ENCODE peak calls at places on chromosome 6, in ten cellular contexts. One of them, this sample, is unnamed.
A peak's percentile ranks its signal among the peaks of the same experiment; 100 is the strongest.

GRCh38 chr6:129653229-129653628 is 56.7 kb downstream of the ARHGAP18 start:
- DNase-seq in Caki2: no peak
- DNase-seq in ELR: no peak
- DNase-seq in pancreas: no peak
- DNase-seq in amygdala: no peak
- DNase-seq in HS-27A: no peak
- DNase-seq in A549: no peak
- DNase-seq in OCI-LY7: no peak
- DNase-seq in esophagus squamous epithelium: no peak
- DNase-seq in NCI-H748 treated with DMSO at 0.1 percent for 48 hours: no peak
- DNase-seq in this sample: no peak

GRCh38 chr6:170182093-170182780 is 108.6 kb downstream of the DLL1 start:
- DNase-seq in A549: no peak
- DNase-seq in amygdala: no peak
- DNase-seq in Caki2: no peak
- DNase-seq in NCI-H748 treated with DMSO at 0.1 percent for 48 hours: no peak
- DNase-seq in ELR: no peak
- DNase-seq in esophagus squamous epithelium: no peak
- DNase-seq in OCI-LY7: no peak
- DNase-seq in pancreas: no peak
- DNase-seq in HS-27A: no peak
- DNase-seq in this sample: no peak

GRCh38 chr6:85372188-85372914 is 77.5 kb upstream of the NT5E start:
- DNase-seq in amygdala: no peak
- DNase-seq in ELR: no peak
- DNase-seq in OCI-LY7: no peak
- DNase-seq in esophagus squamous epithelium: no peak
- DNase-seq in A549: no peak
- DNase-seq in pancreas: no peak
- DNase-seq in NCI-H748 treated with DMSO at 0.1 percent for 48 hours: no peak
- DNase-seq in Caki2: no peak
- DNase-seq in HS-27A: no peak
- DNase-seq in this sample: no peak

GRCh38 chr6:89023591-89024441 is 56.7 kb upstream of the PNRC1 start:
- DNase-seq in OCI-LY7: no peak
- DNase-seq in Caki2: no peak
- DNase-seq in pancreas: peak; percentile 30
- DNase-seq in ELR: peak; percentile 29
- DNase-seq in amygdala: no peak
- DNase-seq in esophagus squamous epithelium: no peak
- DNase-seq in HS-27A: no peak
- DNase-seq in NCI-H748 treated with DMSO at 0.1 percent for 48 hours: no peak
- DNase-seq in A549: no peak
- DNase-seq in this sample: peak; percentile 21

GRCh38 chr6:130852844-130853554 is 25.8 kb downstream of the SMLR1 start:
- DNase-seq in HS-27A: no peak
- DNase-seq in A549: no peak
- DNase-seq in amygdala: no peak
- DNase-seq in NCI-H748 treated with DMSO at 0.1 percent for 48 hours: no peak
- DNase-seq in Caki2: no peak
- DNase-seq in ELR: peak; percentile 44
- DNase-seq in OCI-LY7: no peak
- DNase-seq in pancreas: no peak
- DNase-seq in esophagus squamous epithelium: no peak
- DNase-seq in this sample: peak; percentile 7

GRCh38 chr6:158630944-158631616 is 13.5 kb downstream of the DYNLT1 start:
- DNase-seq in ELR: no peak
- DNase-seq in esophagus squamous epithelium: no peak
- DNase-seq in amygdala: no peak
- DNase-seq in OCI-LY7: no peak
- DNase-seq in NCI-H748 treated with DMSO at 0.1 percent for 48 hours: no peak
- DNase-seq in pancreas: no peak
- DNase-seq in A549: no peak
- DNase-seq in Caki2: no peak
- DNase-seq in HS-27A: no peak
- DNase-seq in this sample: no peak

GRCh38 chr6:158207452-158207788 is 39.3 kb downstream of the GTF2H5 start:
- DNase-seq in Caki2: no peak
- DNase-seq in HS-27A: no peak
- DNase-seq in amygdala: no peak
- DNase-seq in ELR: peak; percentile 73
- DNase-seq in A549: no peak
- DNase-seq in pancreas: no peak
- DNase-seq in OCI-LY7: no peak
- DNase-seq in esophagus squamous epithelium: no peak
- DNase-seq in NCI-H748 treated with DMSO at 0.1 percent for 48 hours: no peak
- DNase-seq in this sample: no peak

GRCh38 chr6:136737343-136738177 is 54.7 kb downstream of the MAP3K5 start:
- DNase-seq in esophagus squamous epithelium: no peak
- DNase-seq in NCI-H748 treated with DMSO at 0.1 percent for 48 hours: no peak
- DNase-seq in pancreas: no peak
- DNase-seq in OCI-LY7: no peak
- DNase-seq in HS-27A: no peak
- DNase-seq in amygdala: no peak
- DNase-seq in ELR: no peak
- DNase-seq in A549: no peak
- DNase-seq in Caki2: no peak
- DNase-seq in this sample: no peak

GRCh38 chr6:43621078-43621835 is 7.8 kb downstream of the GTPBP2 start:
- DNase-seq in esophagus squamous epithelium: no peak
- DNase-seq in amygdala: no peak
- DNase-seq in Caki2: no peak
- DNase-seq in HS-27A: no peak
- DNase-seq in OCI-LY7: no peak
- DNase-seq in pancreas: peak; percentile 49
- DNase-seq in A549: no peak
- DNase-seq in NCI-H748 treated with DMSO at 0.1 percent for 48 hours: no peak
- DNase-seq in ELR: no peak
- DNase-seq in this sample: no peak

GRCh38 chr6:121592955-121593665 is 157.7 kb downstream of the GJA1 start:
- DNase-seq in esophagus squamous epithelium: no peak
- DNase-seq in HS-27A: no peak
- DNase-seq in amygdala: no peak
- DNase-seq in OCI-LY7: no peak
- DNase-seq in ELR: no peak
- DNase-seq in A549: no peak
- DNase-seq in Caki2: no peak
- DNase-seq in pancreas: no peak
- DNase-seq in NCI-H748 treated with DMSO at 0.1 percent for 48 hours: peak; percentile 5
- DNase-seq in this sample: no peak

GRCh38 chr6:161031721-161032495 is 40.3 kb downstream of the MAP3K4 start:
- DNase-seq in NCI-H748 treated with DMSO at 0.1 percent for 48 hours: no peak
- DNase-seq in pancreas: no peak
- DNase-seq in HS-27A: no peak
- DNase-seq in esophagus squamous epithelium: no peak
- DNase-seq in A549: no peak
- DNase-seq in amygdala: no peak
- DNase-seq in OCI-LY7: no peak
- DNase-seq in Caki2: no peak
- DNase-seq in ELR: peak; percentile 79
- DNase-seq in this sample: peak; percentile 50